ENCODE peak calls at places on chromosome 14, in five cellular contexts. I is body of pancreas, E is gastrocnemius medialis, F is ovary, N is HCT116. L is an unnamed sample.

GRCh38 chr14:50560929-50561280 is 960 bp downstream of the ATL1 start:
- DNase-seq in I (peak; percentile 79), E (peak; percentile 62), F (peak; percentile 84), N (no peak), L (peak; percentile 15)

GRCh38 chr14:61493239-61493638 is 171.9 kb downstream of the PRKCH start:
- DNase-seq in I (no peak), E (no peak), F (no peak), N (no peak), L (no peak)

GRCh38 chr14:73143003-73143402 is 6.7 kb downstream of the PSEN1 start:
- DNase-seq in I (no peak), E (no peak), F (no peak), N (no peak), L (no peak)

GRCh38 chr14:103711516-103712431 is 3.5 kb downstream of the XRCC3 start:
- DNase-seq in I (peak; percentile 67), E (no peak), F (no peak), N (no peak), L (no peak)

GRCh38 chr14:65257405-65257804 is 155.1 kb upstream of the MAX start:
- DNase-seq in I (no peak), E (no peak), F (no peak), N (no peak), L (no peak)

GRCh38 chr14:104724981-104725771 is 1.1 kb downstream of the ADSS1 start:
- DNase-seq in I (peak; percentile 50), E (peak; percentile 91), F (no peak), N (no peak), L (no peak)

GRCh38 chr14:80055226-80055625 is 156.1 kb downstream of the DIO2 start:
- DNase-seq in I (no peak), E (no peak), F (no peak), N (no peak), L (no peak)

GRCh38 chr14:99759546-99759925 is 33.7 kb upstream of the EML1 start:
- DNase-seq in I (no peak), E (no peak), F (no peak), N (no peak), L (no peak)

GRCh38 chr14:56490379-56490778 is 89.2 kb upstream of the TMEM260 start:
- DNase-seq in I (no peak), E (no peak), F (no peak), N (peak; percentile 35), L (no peak)

GRCh38 chr14:100825691-100826331 is at the start of gene MEG3:
- DNase-seq in I (peak; percentile 59), E (peak; percentile 37), F (peak; percentile 80), N (no peak), L (no peak)

GRCh38 chr14:50001146-50001998 is 108.5 kb downstream of the ARF6 start:
- DNase-seq in I (peak; percentile 70), E (peak; percentile 96), F (no peak), N (peak; percentile 87), L (no peak)

GRCh38 chr14:76525106-76525825 is 149.3 kb downstream of the ESRRB start:
- DNase-seq in I (no peak), E (no peak), F (no peak), N (no peak), L (no peak)
- TF ChIP-seq POLR2A in I (no peak), E (no peak), F (no peak), N (no peak), L (no peak)

DNA sequence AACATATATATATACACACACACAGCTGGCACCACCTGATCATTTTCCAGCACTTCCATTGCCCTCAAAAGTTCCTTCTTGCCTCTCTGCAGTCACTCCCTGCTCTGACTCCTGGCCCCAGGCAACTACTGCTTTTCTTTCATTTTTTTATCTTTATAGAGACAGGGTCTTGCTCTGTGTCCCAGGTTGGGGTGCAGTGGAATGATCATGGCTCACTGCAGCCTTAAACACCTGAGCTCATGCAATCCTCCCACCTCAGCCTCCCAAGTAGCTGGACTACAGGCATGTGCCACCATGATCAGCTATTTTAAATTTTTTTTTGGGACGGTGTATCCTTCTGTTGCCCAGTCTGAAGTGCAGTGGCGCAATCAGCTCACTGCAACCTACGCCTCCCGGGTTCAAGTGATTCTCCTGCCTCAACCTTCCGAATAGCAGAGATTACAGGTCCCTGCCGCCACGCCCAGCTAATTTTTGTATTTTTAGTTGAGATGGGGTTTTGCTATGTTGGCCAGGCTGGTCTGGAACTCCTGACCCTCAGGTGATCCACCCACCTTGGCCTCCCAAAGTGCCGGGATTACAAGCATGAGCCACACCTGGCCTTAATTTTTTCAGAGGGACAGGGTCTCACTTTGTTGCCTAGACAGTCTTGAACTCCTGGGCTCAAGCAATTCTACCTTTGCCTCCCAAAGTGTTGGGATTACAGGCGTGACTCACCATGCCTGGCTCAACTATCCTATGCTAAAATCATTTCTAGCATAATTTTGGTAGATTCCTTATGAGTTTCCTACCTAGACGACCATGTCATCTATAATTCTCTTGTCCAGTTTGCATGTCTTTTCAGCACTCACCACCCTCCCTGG is 7.8 kb downstream of the HSP90AA1 start:
- DNase-seq in I (no peak), E (no peak), F (no peak), N (no peak), L (no peak)
- H3K27ac ChIP-seq in I (no peak overlapping the region), E (no peak overlapping the region), F (no peak overlapping the region), N (peak overlapping the region; percentile 41), L (no peak overlapping the region)

GRCh38 chr14:23566112-23566781 is 1.3 kb downstream of the AP1G2 start:
- DNase-seq in I (no peak), E (no peak), F (no peak), N (no peak), L (no peak)
- H3K4me3 ChIP-seq in I (no peak overlapping the region), E (no peak overlapping the region), F (peak overlapping the region; percentile 73), N (peak overlapping the region; percentile 88), L (peak overlapping the region; percentile 68)

GRCh38 chr14:53523226-53523625 is 370.1 kb upstream of the DDHD1 start:
- DNase-seq in I (no peak), E (no peak), F (no peak), N (no peak), L (no peak)

GRCh38 chr14:53519137-53519536 is 366.0 kb upstream of the DDHD1 start:
- DNase-seq in I (no peak), E (no peak), F (no peak), N (no peak), L (no peak)

GRCh38 chr14:53516261-53516774 is 363.2 kb upstream of the DDHD1 start:
- DNase-seq in I (no peak), E (no peak), F (no peak), N (no peak), L (no peak)

GRCh38 chr14:53517276-53517960 is 364.3 kb upstream of the DDHD1 start:
- DNase-seq in I (no peak), E (no peak), F (no peak), N (no peak), L (no peak)

GRCh38 chr14:53520529-53520928 is 367.4 kb upstream of the DDHD1 start:
- DNase-seq in I (no peak), E (no peak), F (no peak), N (no peak), L (no peak)
- TF ChIP-seq POLR2A in I (no peak), E (no peak), F (no peak), N (no peak), L (no peak)

DNA sequence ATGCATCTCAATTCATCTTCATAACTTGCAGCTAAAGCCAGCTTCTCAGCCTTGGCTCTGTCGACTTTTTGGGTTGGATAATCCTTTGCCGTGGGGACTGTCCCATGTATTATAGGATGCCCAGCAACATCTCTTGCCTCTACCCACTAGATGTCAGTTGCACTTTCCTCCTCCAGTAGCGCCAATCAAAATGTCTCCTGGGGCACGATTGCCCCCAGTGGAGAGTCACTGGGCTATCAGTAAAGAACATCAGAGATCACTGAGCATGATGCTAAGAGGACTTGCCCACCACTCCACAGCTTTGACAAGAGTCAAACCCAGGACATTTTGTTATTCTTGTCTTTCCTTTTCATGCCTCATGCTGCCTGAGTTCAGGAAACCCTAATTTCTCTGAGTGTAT is 980.4 kb downstream of the VRK1 start:
- DNase-seq in I (no peak), E (no peak), F (no peak), N (no peak), L (no peak)
- H3K27ac ChIP-seq in I (no peak overlapping the region), E (no peak overlapping the region), F (no peak overlapping the region), N (no peak overlapping the region), L (no peak overlapping the region)

GRCh38 chr14:36477266-36477665 is 42.8 kb downstream of the NKX2-1 start:
- DNase-seq in I (no peak), E (no peak), F (no peak), N (no peak), L (no peak)
- H3K4me3 ChIP-seq in I (no peak overlapping the region), E (no peak overlapping the region), F (no peak overlapping the region), N (no peak overlapping the region), L (no peak overlapping the region)

GRCh38 chr14:55065411-55065810 is 14.0 kb downstream of the MAPK1IP1L start:
- DNase-seq in I (no peak), E (no peak), F (no peak), N (no peak), L (no peak)
- TF ChIP-seq POLR2A in I (no peak), E (no peak), F (no peak), N (no peak), L (no peak)

GRCh38 chr14:106511411-106512198 is 985.2 kb downstream of the TMEM121 start:
- DNase-seq in I (no peak), E (no peak), F (no peak), N (no peak), L (no peak)
- H3K27ac ChIP-seq in I (no peak overlapping the region), E (no peak overlapping the region), F (no peak overlapping the region), N (no peak overlapping the region), L (peak overlapping the region; percentile 33)

L was measured in esophagus squamous epithelium.